ENCODE peak calls at places on chromosomes 13 and 19, in five cellular contexts. S, P, L, H and Q are unnamed samples.

GRCh38 chr13:72229067-72229466 is 362.1 kb upstream of the DACH1 start:
- DNase-seq in S (no peak), P (no peak), L (no peak), H (no peak), Q (no peak)

GRCh38 chr13:36431204-36432105 is 840 bp upstream of the CCNA1 start:
- DNase-seq in S (no peak), P (no peak), L (no peak), H (no peak), Q (no peak)

GRCh38 chr19:19337120-19337519 is 16.5 kb downstream of the MAU2 start:
- DNase-seq in S (no peak), P (no peak), L (no peak), H (no peak), Q (no peak)

GRCh38 chr19:5172859-5173577 is 167.6 kb downstream of the PTPRS start:
- DNase-seq in S (no peak), P (no peak), L (peak), H (peak), Q (peak)

GRCh38 chr13:99871249-99871898 is 100.2 kb downstream of the ZIC5 start:
- DNase-seq in S (no peak), P (peak), L (no peak), H (no peak), Q (no peak)

GRCh38 chr19:43818500-43818899 is 8.6 kb upstream of the ZNF283 start:
- DNase-seq in S (no peak), P (no peak), L (no peak), H (no peak), Q (no peak)

GRCh38 chr13:99969934-99970760 is 1.4 kb downstream of the ZIC5 start:
- DNase-seq in S (no peak), P (peak), L (no peak), H (no peak), Q (peak)

GRCh38 chr19:41529484-41530183 is 46.3 kb upstream of the CEACAM21 start:
- DNase-seq in S (no peak), P (no peak), L (no peak), H (no peak), Q (no peak)

GRCh38 chr13:99323488-99323887 is 16.3 kb upstream of the GPR183 start:
- DNase-seq in S (no peak), P (no peak), L (no peak), H (no peak), Q (no peak)

GRCh38 chr13:79225487-79226232 is 180.4 kb downstream of the RBM26 start:
- DNase-seq in S (no peak), P (peak), L (no peak), H (no peak), Q (no peak)

GRCh38 chr19:38429055-38429810 is 3.2 kb upstream of the RASGRP4 start:
- DNase-seq in S (no peak), P (no peak), L (no peak), H (no peak), Q (no peak)

GRCh38 chr19:45314708-45315107 is 8.0 kb downstream of the CKM start:
- DNase-seq in S (no peak), P (no peak), L (no peak), H (no peak), Q (no peak)

GRCh38 chr19:43768273-43769050 is 12.3 kb downstream of the KCNN4 start:
- DNase-seq in S (no peak), P (no peak), L (no peak), H (peak), Q (no peak)

GRCh38 chr19:12126707-12127106 is 13.4 kb downstream of the ZNF20 start:
- DNase-seq in S (no peak), P (no peak), L (no peak), H (peak), Q (no peak)

GRCh38 chr13:100510208-100510997 is 78.2 kb downstream of the GGACT start:
- DNase-seq in S (no peak), P (peak), L (no peak), H (no peak), Q (no peak)